ENCODE peak calls at places on chromosomes 7 and 10, in five cellular contexts. One of them, this sample, is unnamed.

GRCh38 chr7:31734456-31734855 is 47.4 kb downstream of the PPP1R17 start:
- DNase-seq in WERI-Rb-1: no peak
- DNase-seq in right atrium auricular region: no peak
- DNase-seq in esophagus squamous epithelium: no peak
- DNase-seq in CD4-positive, CD25-positive, alpha-beta regulatory T cell: no peak
- DNase-seq in this sample: peak

GRCh38 chr10:6701289-6701688 is 121.2 kb upstream of the PRKCQ start:
- DNase-seq in WERI-Rb-1: no peak
- DNase-seq in right atrium auricular region: no peak
- DNase-seq in esophagus squamous epithelium: no peak
- DNase-seq in CD4-positive, CD25-positive, alpha-beta regulatory T cell: no peak
- DNase-seq in this sample: no peak

GRCh38 chr10:3995302-3996210 is 210.5 kb upstream of the KLF6 start:
- DNase-seq in WERI-Rb-1: no peak
- DNase-seq in right atrium auricular region: no peak
- DNase-seq in esophagus squamous epithelium: no peak
- DNase-seq in CD4-positive, CD25-positive, alpha-beta regulatory T cell: no peak
- DNase-seq in this sample: peak

GRCh38 chr7:17371656-17372524 is 73.4 kb downstream of the AHR start:
- DNase-seq in WERI-Rb-1: peak
- DNase-seq in right atrium auricular region: no peak
- DNase-seq in esophagus squamous epithelium: no peak
- DNase-seq in CD4-positive, CD25-positive, alpha-beta regulatory T cell: no peak
- DNase-seq in this sample: peak

GRCh38 chr10:60387531-60387930 is 2.1 kb downstream of the ANK3 start:
- DNase-seq in WERI-Rb-1: no peak
- DNase-seq in right atrium auricular region: no peak
- DNase-seq in esophagus squamous epithelium: no peak
- DNase-seq in CD4-positive, CD25-positive, alpha-beta regulatory T cell: no peak
- DNase-seq in this sample: no peak

GRCh38 chr10:43203491-43204393 is 63.1 kb downstream of the RASGEF1A start:
- DNase-seq in WERI-Rb-1: peak
- DNase-seq in right atrium auricular region: no peak
- DNase-seq in esophagus squamous epithelium: no peak
- DNase-seq in CD4-positive, CD25-positive, alpha-beta regulatory T cell: no peak
- DNase-seq in this sample: no peak

GRCh38 chr7:94060772-94061171 is 56.6 kb upstream of the BET1 start:
- DNase-seq in WERI-Rb-1: no peak
- DNase-seq in right atrium auricular region: no peak
- DNase-seq in esophagus squamous epithelium: no peak
- DNase-seq in CD4-positive, CD25-positive, alpha-beta regulatory T cell: no peak
- DNase-seq in this sample: no peak

GRCh38 chr7:101902680-101903504 is 85.5 kb downstream of the CUX1 start:
- DNase-seq in WERI-Rb-1: no peak
- DNase-seq in right atrium auricular region: no peak
- DNase-seq in esophagus squamous epithelium: no peak
- DNase-seq in CD4-positive, CD25-positive, alpha-beta regulatory T cell: no peak
- DNase-seq in this sample: no peak

GRCh38 chr10:88347022-88347421 is 236.1 kb downstream of the RNLS start:
- DNase-seq in WERI-Rb-1: no peak
- DNase-seq in right atrium auricular region: no peak
- DNase-seq in esophagus squamous epithelium: no peak
- DNase-seq in CD4-positive, CD25-positive, alpha-beta regulatory T cell: no peak
- DNase-seq in this sample: no peak

GRCh38 chr7:22865607-22865970 is 42.9 kb upstream of the TOMM7 start:
- DNase-seq in WERI-Rb-1: no peak
- DNase-seq in right atrium auricular region: no peak
- DNase-seq in esophagus squamous epithelium: no peak
- DNase-seq in CD4-positive, CD25-positive, alpha-beta regulatory T cell: no peak
- DNase-seq in this sample: no peak

GRCh38 chr10:22682237-22683192 is 31.9 kb downstream of the PIP4K2A start:
- DNase-seq in WERI-Rb-1: no peak
- DNase-seq in right atrium auricular region: no peak
- DNase-seq in esophagus squamous epithelium: no peak
- DNase-seq in CD4-positive, CD25-positive, alpha-beta regulatory T cell: peak
- DNase-seq in this sample: peak

GRCh38 chr7:70035509-70035908 is 437.2 kb downstream of the AUTS2 start:
- DNase-seq in WERI-Rb-1: no peak
- DNase-seq in right atrium auricular region: no peak
- DNase-seq in esophagus squamous epithelium: no peak
- DNase-seq in CD4-positive, CD25-positive, alpha-beta regulatory T cell: no peak
- DNase-seq in this sample: no peak

GRCh38 chr7:106464169-106464568 is 179.4 kb upstream of the NAMPT start:
- DNase-seq in WERI-Rb-1: no peak
- DNase-seq in right atrium auricular region: no peak
- DNase-seq in esophagus squamous epithelium: no peak
- DNase-seq in CD4-positive, CD25-positive, alpha-beta regulatory T cell: no peak
- DNase-seq in this sample: no peak

GRCh38 chr7:81209059-81209458 is 290.2 kb upstream of the SEMA3C start:
- DNase-seq in WERI-Rb-1: no peak
- DNase-seq in right atrium auricular region: no peak
- DNase-seq in esophagus squamous epithelium: no peak
- DNase-seq in CD4-positive, CD25-positive, alpha-beta regulatory T cell: no peak
- DNase-seq in this sample: peak

GRCh38 chr10:59708816-59709471 is 706 bp downstream of the SLC16A9 start:
- DNase-seq in WERI-Rb-1: peak
- DNase-seq in right atrium auricular region: no peak
- DNase-seq in esophagus squamous epithelium: no peak
- DNase-seq in CD4-positive, CD25-positive, alpha-beta regulatory T cell: no peak
- DNase-seq in this sample: no peak

GRCh38 chr10:86363184-86363832 is 3.3 kb downstream of the GRID1 start:
- DNase-seq in WERI-Rb-1: peak
- DNase-seq in right atrium auricular region: no peak
- DNase-seq in esophagus squamous epithelium: no peak
- DNase-seq in CD4-positive, CD25-positive, alpha-beta regulatory T cell: no peak
- DNase-seq in this sample: no peak

GRCh38 chr7:2966466-2967078 is 77.1 kb downstream of the CARD11 start:
- DNase-seq in WERI-Rb-1: no peak
- DNase-seq in right atrium auricular region: no peak
- DNase-seq in esophagus squamous epithelium: no peak
- DNase-seq in CD4-positive, CD25-positive, alpha-beta regulatory T cell: no peak
- DNase-seq in this sample: no peak

GRCh38 chr7:50449881-50450690 is at the start of gene FIGNL1:
- DNase-seq in WERI-Rb-1: peak
- DNase-seq in right atrium auricular region: no peak
- DNase-seq in esophagus squamous epithelium: no peak
- DNase-seq in CD4-positive, CD25-positive, alpha-beta regulatory T cell: peak
- DNase-seq in this sample: peak

GRCh38 chr7:99128076-99128950 is 15.6 kb downstream of the SMURF1 start:
- DNase-seq in WERI-Rb-1: no peak
- DNase-seq in right atrium auricular region: no peak
- DNase-seq in esophagus squamous epithelium: no peak
- DNase-seq in CD4-positive, CD25-positive, alpha-beta regulatory T cell: no peak
- DNase-seq in this sample: no peak

GRCh38 chr7:155283565-155284194 is 14.0 kb upstream of the INSIG1 start:
- DNase-seq in WERI-Rb-1: no peak
- DNase-seq in right atrium auricular region: no peak
- DNase-seq in esophagus squamous epithelium: no peak
- DNase-seq in CD4-positive, CD25-positive, alpha-beta regulatory T cell: no peak
- DNase-seq in this sample: no peak

GRCh38 chr10:8919291-8919690 is 864.8 kb downstream of the GATA3 start:
- DNase-seq in WERI-Rb-1: no peak
- DNase-seq in right atrium auricular region: no peak
- DNase-seq in esophagus squamous epithelium: no peak
- DNase-seq in CD4-positive, CD25-positive, alpha-beta regulatory T cell: no peak
- DNase-seq in this sample: no peak

GRCh38 chr7:7662527-7662926 is 22.0 kb downstream of the UMAD1 start:
- DNase-seq in WERI-Rb-1: peak
- DNase-seq in right atrium auricular region: no peak
- DNase-seq in esophagus squamous epithelium: no peak
- DNase-seq in CD4-positive, CD25-positive, alpha-beta regulatory T cell: no peak
- DNase-seq in this sample: peak

GRCh38 chr10:74078037-74078436 is 72.6 kb downstream of the AP3M1 start:
- DNase-seq in WERI-Rb-1: no peak
- DNase-seq in right atrium auricular region: no peak
- DNase-seq in esophagus squamous epithelium: no peak
- DNase-seq in CD4-positive, CD25-positive, alpha-beta regulatory T cell: no peak
- DNase-seq in this sample: no peak

GRCh38 chr10:71024490-71024889 is 136.1 kb upstream of the PCBD1 start:
- DNase-seq in WERI-Rb-1: no peak
- DNase-seq in right atrium auricular region: no peak
- DNase-seq in esophagus squamous epithelium: no peak
- DNase-seq in CD4-positive, CD25-positive, alpha-beta regulatory T cell: no peak
- DNase-seq in this sample: no peak

GRCh38 chr10:122521011-122521410 is 39.5 kb upstream of the DMBT1 start:
- DNase-seq in WERI-Rb-1: no peak
- DNase-seq in right atrium auricular region: no peak
- DNase-seq in esophagus squamous epithelium: no peak
- DNase-seq in CD4-positive, CD25-positive, alpha-beta regulatory T cell: no peak
- DNase-seq in this sample: no peak

GRCh38 chr10:26486304-26486703 is 48.2 kb downstream of the APBB1IP start:
- DNase-seq in WERI-Rb-1: no peak
- DNase-seq in right atrium auricular region: peak
- DNase-seq in esophagus squamous epithelium: no peak
- DNase-seq in CD4-positive, CD25-positive, alpha-beta regulatory T cell: no peak
- DNase-seq in this sample: peak

GRCh38 chr7:150620061-150620460 is 12.1 kb downstream of the GIMAP6 start:
- DNase-seq in WERI-Rb-1: no peak
- DNase-seq in right atrium auricular region: no peak
- DNase-seq in esophagus squamous epithelium: no peak
- DNase-seq in CD4-positive, CD25-positive, alpha-beta regulatory T cell: no peak
- DNase-seq in this sample: no peak

DNA sequence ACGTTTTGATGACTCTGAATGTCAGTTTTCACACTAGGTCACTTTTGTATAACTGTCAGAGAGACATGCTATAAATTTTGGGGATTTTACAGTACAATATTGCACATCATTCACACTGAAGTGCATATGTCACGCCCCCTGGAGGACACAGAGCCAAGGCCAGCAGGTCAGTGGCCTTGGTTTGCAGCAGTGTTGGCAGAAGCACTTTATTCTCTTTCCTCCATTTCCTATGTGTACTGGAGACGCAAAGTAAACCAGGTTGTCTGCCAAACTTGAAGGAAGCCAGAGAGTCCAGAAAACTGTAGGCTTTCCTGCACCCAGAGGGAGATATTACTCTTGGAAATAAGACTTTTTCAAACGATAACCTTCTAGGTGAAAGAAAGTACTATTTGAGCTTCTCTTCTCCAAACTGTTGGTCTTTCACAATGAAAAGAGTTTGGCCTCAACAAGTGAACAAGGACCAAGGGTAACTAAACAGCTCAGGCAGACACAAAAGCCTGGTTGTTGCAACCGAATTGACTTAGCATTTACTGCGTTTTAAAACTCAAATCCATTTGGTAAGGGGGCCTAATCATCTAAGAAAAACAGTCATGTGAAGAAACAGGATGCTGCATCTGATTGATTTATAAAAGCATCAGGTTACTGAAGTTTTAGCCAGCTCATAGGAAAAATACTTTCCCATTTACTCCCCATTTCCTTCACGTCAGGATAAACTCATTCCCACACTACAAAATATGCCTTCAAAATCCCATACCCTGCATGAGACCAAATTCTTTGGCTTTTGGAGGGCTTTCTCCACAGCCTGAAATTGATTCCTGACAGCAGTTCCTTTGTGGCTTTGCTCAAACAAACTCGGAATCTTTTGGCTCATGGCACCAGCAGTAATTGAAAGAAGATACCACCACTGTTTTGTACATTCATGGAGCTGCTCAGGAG is 83.0 kb upstream of the SEC61G start:
- DNase-seq in WERI-Rb-1: peak
- DNase-seq in right atrium auricular region: no peak
- DNase-seq in esophagus squamous epithelium: no peak
- DNase-seq in CD4-positive, CD25-positive, alpha-beta regulatory T cell: no peak
- DNase-seq in this sample: peak
- H3K4me3 ChIP-seq in WERI-Rb-1: no peak
- H3K4me3 ChIP-seq in right atrium auricular region: no peak
- H3K4me3 ChIP-seq in esophagus squamous epithelium: no peak
- H3K4me3 ChIP-seq in CD4-positive, CD25-positive, alpha-beta regulatory T cell: no peak
- H3K4me3 ChIP-seq in this sample: no peak

GRCh38 chr7:644381-645305 is 81.9 kb upstream of the DNAAF5 start:
- DNase-seq in WERI-Rb-1: no peak
- DNase-seq in right atrium auricular region: no peak
- DNase-seq in esophagus squamous epithelium: no peak
- DNase-seq in CD4-positive, CD25-positive, alpha-beta regulatory T cell: no peak
- DNase-seq in this sample: no peak
- H3K4me3 ChIP-seq in WERI-Rb-1: no peak
- H3K4me3 ChIP-seq in right atrium auricular region: no peak
- H3K4me3 ChIP-seq in esophagus squamous epithelium: no peak
- H3K4me3 ChIP-seq in CD4-positive, CD25-positive, alpha-beta regulatory T cell: no peak
- H3K4me3 ChIP-seq in this sample: no peak

GRCh38 chr10:72303424-72304128 is 29.9 kb downstream of the DDIT4 start:
- DNase-seq in WERI-Rb-1: no peak
- DNase-seq in right atrium auricular region: no peak
- DNase-seq in esophagus squamous epithelium: no peak
- DNase-seq in CD4-positive, CD25-positive, alpha-beta regulatory T cell: no peak
- DNase-seq in this sample: no peak
- H3K4me3 ChIP-seq in WERI-Rb-1: no peak
- H3K4me3 ChIP-seq in right atrium auricular region: no peak
- H3K4me3 ChIP-seq in esophagus squamous epithelium: no peak
- H3K4me3 ChIP-seq in CD4-positive, CD25-positive, alpha-beta regulatory T cell: no peak
- H3K4me3 ChIP-seq in this sample: no peak

DNA sequence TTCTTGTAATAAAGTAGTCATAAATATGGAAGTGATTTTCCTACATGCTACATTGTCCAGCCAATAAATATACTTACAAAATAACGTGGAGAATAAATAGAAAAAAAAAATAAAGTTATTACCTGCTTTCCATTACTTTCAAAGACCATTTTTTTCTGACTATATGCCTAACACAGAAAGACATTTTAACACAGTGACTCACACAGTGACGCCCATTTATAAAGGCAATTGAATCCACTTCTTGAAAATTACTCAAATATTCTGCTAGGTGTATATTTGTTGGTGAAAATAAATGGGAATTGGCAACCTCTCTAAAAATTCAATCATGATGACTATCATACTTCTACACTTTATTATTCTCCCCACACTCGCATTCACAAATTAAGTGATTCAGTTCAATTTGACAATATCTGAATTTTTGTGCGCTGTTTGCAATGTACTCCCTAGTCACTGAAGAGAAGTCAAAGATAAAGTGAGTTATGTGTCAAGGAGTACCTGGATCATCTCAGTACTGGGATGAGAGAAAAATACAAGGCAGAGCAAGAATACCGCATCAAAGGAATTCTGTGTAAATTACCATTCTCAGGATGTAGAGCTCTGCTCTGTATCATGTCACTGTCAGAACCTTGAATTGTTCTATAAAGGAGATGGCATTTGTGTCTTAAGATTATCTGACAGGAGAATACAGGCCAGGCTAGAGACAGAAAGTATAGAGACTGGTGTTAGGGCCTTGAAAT is 642.7 kb downstream of the IPMK start:
- DNase-seq in WERI-Rb-1: no peak
- DNase-seq in right atrium auricular region: no peak
- DNase-seq in esophagus squamous epithelium: no peak
- DNase-seq in CD4-positive, CD25-positive, alpha-beta regulatory T cell: no peak
- DNase-seq in this sample: no peak
- H3K4me3 ChIP-seq in WERI-Rb-1: no peak
- H3K4me3 ChIP-seq in right atrium auricular region: no peak
- H3K4me3 ChIP-seq in esophagus squamous epithelium: no peak
- H3K4me3 ChIP-seq in CD4-positive, CD25-positive, alpha-beta regulatory T cell: no peak
- H3K4me3 ChIP-seq in this sample: no peak

GRCh38 chr10:51876528-51876927 is 177.1 kb upstream of the CSTF2T start:
- DNase-seq in WERI-Rb-1: no peak
- DNase-seq in right atrium auricular region: no peak
- DNase-seq in esophagus squamous epithelium: no peak
- DNase-seq in CD4-positive, CD25-positive, alpha-beta regulatory T cell: no peak
- DNase-seq in this sample: peak
- H3K4me3 ChIP-seq in WERI-Rb-1: no peak
- H3K4me3 ChIP-seq in right atrium auricular region: no peak
- H3K4me3 ChIP-seq in esophagus squamous epithelium: no peak
- H3K4me3 ChIP-seq in CD4-positive, CD25-positive, alpha-beta regulatory T cell: no peak
- H3K4me3 ChIP-seq in this sample: no peak